ENCODE peak calls at places on chromosomes 11 and 22, in six cellular contexts. H, F, A, G, Y and T are unnamed samples.

GRCh38 chr11:45565589-45565988 is 99.8 kb downstream of the CHST1 start:
- DNase-seq in H (no peak), F (no peak), A (no peak), G (no peak), Y (no peak), T (no peak)

GRCh38 chr22:38858492-38858891 is 13.5 kb downstream of the CBX6 start:
- DNase-seq in H (no peak), F (no peak), A (no peak), G (no peak), Y (no peak), T (no peak)

GRCh38 chr22:38452373-38453064 is 2.5 kb downstream of the KCNJ4 start:
- DNase-seq in H (no peak), F (no peak), A (no peak), G (no peak), Y (no peak), T (no peak)

GRCh38 chr22:49935561-49935960 is 17.1 kb downstream of the CRELD2 start:
- DNase-seq in H (no peak), F (no peak), A (peak), G (no peak), Y (no peak), T (no peak)

GRCh38 chr11:20448838-20449237 is 61.3 kb downstream of the PRMT3 start:
- DNase-seq in H (no peak), F (no peak), A (no peak), G (no peak), Y (no peak), T (no peak)

GRCh38 chr22:30873086-30873650 is 95.4 kb downstream of the MORC2 start:
- DNase-seq in H (no peak), F (no peak), A (no peak), G (no peak), Y (no peak), T (no peak)

GRCh38 chr22:49398115-49398514 is 429.6 kb downstream of the BRD1 start:
- DNase-seq in H (no peak), F (no peak), A (no peak), G (no peak), Y (no peak), T (no peak)

GRCh38 chr11:47858169-47858543 is 10.0 kb upstream of the NUP160 start:
- DNase-seq in H (no peak), F (no peak), A (no peak), G (no peak), Y (no peak), T (no peak)

GRCh38 chr11:61866231-61866957 is 25.0 kb downstream of the FADS3 start:
- DNase-seq in H (no peak), F (no peak), A (peak), G (no peak), Y (no peak), T (no peak)

GRCh38 chr11:34134765-34135164 is 29.3 kb downstream of the NAT10 start:
- DNase-seq in H (no peak), F (no peak), A (no peak), G (no peak), Y (no peak), T (peak)

GRCh38 chr11:32562839-32563599 is 20.6 kb upstream of the EIF3M start:
- DNase-seq in H (no peak), F (no peak), A (no peak), G (no peak), Y (no peak), T (no peak)

GRCh38 chr11:118715245-118715807 is 35.9 kb upstream of the TREH start:
- DNase-seq in H (no peak), F (no peak), A (no peak), G (no peak), Y (peak), T (no peak)

GRCh38 chr11:64078294-64078693 is 42.6 kb downstream of the FLRT1 start:
- DNase-seq in H (no peak), F (no peak), A (no peak), G (no peak), Y (no peak), T (no peak)

GRCh38 chr11:124174001-124174400 is 9.1 kb upstream of the OR10D3 start:
- DNase-seq in H (peak), F (peak), A (peak), G (no peak), Y (no peak), T (no peak)

GRCh38 chr11:43751726-43752125 is 71.2 kb downstream of the HSD17B12 start:
- DNase-seq in H (no peak), F (no peak), A (no peak), G (no peak), Y (no peak), T (no peak)

GRCh38 chr11:125062931-125063428 is at the start of gene SLC37A2:
- DNase-seq in H (no peak), F (peak), A (no peak), G (peak), Y (no peak), T (peak)

GRCh38 chr11:80383655-80384054 is 942.8 kb upstream of the TENM4 start:
- DNase-seq in H (no peak), F (no peak), A (no peak), G (no peak), Y (no peak), T (no peak)

GRCh38 chr11:85619497-85619896 is 7.6 kb downstream of the DLG2 start:
- DNase-seq in H (no peak), F (no peak), A (no peak), G (no peak), Y (no peak), T (no peak)
- TF ChIP-seq JUND in H (no peak), F (no peak), A (no peak), G (no peak), Y (no peak), T (no peak)

GRCh38 chr11:68038718-68039525 is at the start of gene TCIRG1:
- DNase-seq in H (peak), F (peak), A (peak), G (peak), Y (peak), T (peak)
- TF ChIP-seq JUND in H (no peak), F (no peak), A (no peak), G (no peak), Y (no peak), T (no peak)

GRCh38 chr22:19705181-19705934 is 8.9 kb upstream of the SEPTIN5 start:
- DNase-seq in H (no peak), F (no peak), A (peak), G (no peak), Y (peak), T (no peak)

GRCh38 chr22:19703869-19704268 is 10.4 kb upstream of the SEPTIN5 start:
- DNase-seq in H (no peak), F (no peak), A (no peak), G (no peak), Y (no peak), T (no peak)

GRCh38 chr22:19706661-19707151 is 7.6 kb upstream of the SEPTIN5 start:
- DNase-seq in H (no peak), F (no peak), A (no peak), G (no peak), Y (no peak), T (no peak)

GRCh38 chr22:19701420-19702145 is 12.7 kb upstream of the SEPTIN5 start:
- DNase-seq in H (no peak), F (no peak), A (no peak), G (no peak), Y (no peak), T (no peak)

DNA sequence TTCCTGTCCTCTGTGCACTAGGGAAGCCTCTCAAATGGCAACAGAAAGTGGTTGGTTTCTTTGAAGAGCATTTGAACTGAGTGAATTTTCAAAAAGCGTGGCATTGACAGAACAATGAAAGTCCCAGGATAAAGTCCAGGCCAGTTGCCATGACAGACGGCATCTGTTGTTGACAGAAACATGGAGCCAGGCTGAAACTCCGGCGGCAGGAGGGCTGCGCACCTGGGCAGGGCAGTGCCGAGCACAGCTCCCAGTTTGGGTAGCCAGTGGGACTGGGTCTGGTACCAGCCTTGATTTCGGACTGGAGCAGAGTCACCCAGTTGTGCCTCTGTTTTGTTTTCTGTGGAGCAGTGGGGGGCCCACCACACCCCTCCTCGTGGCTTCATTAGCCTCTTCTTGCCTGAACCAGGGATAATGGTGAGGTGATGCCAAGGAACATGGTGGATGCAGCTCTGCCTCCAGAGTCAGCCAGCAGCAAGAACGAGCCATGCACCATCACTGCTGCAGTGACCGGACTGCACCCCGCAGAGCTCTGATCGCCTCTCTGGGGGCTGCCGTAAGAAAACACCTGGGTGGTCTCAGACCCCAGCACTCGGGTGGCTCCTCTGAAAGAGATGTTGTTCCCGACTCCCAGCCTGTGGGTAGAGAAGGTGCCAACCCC is 9.8 kb upstream of the SEPTIN5 start:
- DNase-seq in H (no peak), F (no peak), A (no peak), G (no peak), Y (no peak), T (no peak)
- TF ChIP-seq JUND in H (no peak), F (no peak), A (no peak), G (no peak), Y (no peak), T (no peak)

DNA sequence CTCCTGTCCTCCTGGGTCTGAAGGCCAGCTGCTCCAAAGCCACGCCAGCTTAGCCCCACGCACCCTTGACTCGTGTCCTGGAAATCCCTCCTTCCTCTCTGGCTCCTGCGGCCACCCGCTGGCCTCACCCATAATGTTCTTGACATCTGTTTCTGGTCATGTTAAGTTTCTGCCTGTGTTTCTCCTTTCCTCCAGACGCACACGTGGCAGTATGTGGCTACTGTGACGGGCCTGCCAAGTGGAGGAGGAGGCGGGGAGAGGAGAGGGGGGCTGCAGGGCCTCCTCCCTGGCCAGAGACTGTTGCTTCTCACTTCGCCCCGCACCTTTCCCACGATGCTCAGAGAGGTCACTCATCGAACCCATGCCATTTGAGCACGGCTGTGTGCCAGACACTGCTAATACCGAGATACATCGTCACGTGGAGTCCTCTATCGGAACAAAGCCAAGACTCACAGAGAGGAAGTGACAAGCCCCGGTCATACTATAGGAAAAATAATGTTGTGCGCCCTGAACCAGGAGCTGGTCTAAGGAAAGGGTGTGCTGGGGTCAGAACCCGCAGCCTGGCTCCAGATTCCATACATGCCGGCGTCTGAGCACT is 11.5 kb downstream of the C1QTNF6 start:
- DNase-seq in H (no peak), F (no peak), A (peak), G (no peak), Y (no peak), T (no peak)
- TF ChIP-seq JUND in H (no peak), F (no peak), A (no peak), G (no peak), Y (no peak), T (no peak)

GRCh38 chr22:25050566-25050965 is 98.0 kb downstream of the KIAA1671 start:
- DNase-seq in H (no peak), F (no peak), A (no peak), G (no peak), Y (no peak), T (no peak)

GRCh38 chr22:25049770-25050169 is 97.3 kb downstream of the KIAA1671 start:
- DNase-seq in H (no peak), F (no peak), A (no peak), G (no peak), Y (no peak), T (no peak)

GRCh38 chr22:25051073-25051472 is 98.6 kb downstream of the KIAA1671 start:
- DNase-seq in H (peak), F (no peak), A (peak), G (no peak), Y (peak), T (no peak)

GRCh38 chr22:25051983-25052710 is 99.6 kb downstream of the KIAA1671 start:
- DNase-seq in H (no peak), F (peak), A (no peak), G (no peak), Y (no peak), T (no peak)

GRCh38 chr22:25048659-25049657 is 96.4 kb downstream of the KIAA1671 start:
- DNase-seq in H (peak), F (peak), A (peak), G (peak), Y (peak), T (no peak)
- TF ChIP-seq JUND in H (no peak), F (no peak), A (no peak), G (no peak), Y (no peak), T (no peak)

DNA sequence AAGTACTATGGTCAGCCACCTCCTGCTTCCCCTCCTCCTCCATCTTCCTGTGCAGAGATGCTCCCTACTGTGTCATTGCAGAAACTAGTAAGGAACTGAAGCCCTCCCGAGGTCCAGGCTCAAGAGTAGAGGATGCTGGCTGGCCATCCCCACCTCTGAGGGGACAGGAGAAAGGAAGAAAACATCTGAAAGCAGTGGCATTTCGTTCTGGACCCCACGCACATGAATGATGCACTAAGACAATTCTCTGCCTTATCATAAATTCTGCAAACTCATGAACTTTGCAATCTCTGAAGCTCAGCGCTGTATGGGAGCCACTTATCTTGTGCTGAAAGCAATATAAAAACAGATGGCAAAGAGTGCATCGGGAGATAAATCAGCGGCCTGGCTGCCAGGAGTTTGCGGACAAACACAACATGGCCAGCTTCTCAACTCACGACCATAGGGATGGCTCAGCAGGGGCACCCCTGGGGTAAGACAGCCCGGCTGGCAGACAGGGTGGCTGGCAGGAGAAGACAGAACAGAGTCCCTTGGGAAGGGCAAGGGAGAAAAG is 306.4 kb downstream of the NXPE2 start:
- DNase-seq in H (no peak), F (no peak), A (no peak), G (no peak), Y (no peak), T (no peak)
- TF ChIP-seq JUND in H (no peak), F (no peak), A (no peak), G (no peak), Y (no peak), T (no peak)

GRCh38 chr11:14366936-14367335 is 8.0 kb upstream of the RRAS2 start:
- DNase-seq in H (no peak), F (no peak), A (no peak), G (no peak), Y (no peak), T (no peak)

GRCh38 chr11:14362613-14363012 is 3.6 kb upstream of the RRAS2 start:
- DNase-seq in H (no peak), F (no peak), A (no peak), G (no peak), Y (no peak), T (no peak)

GRCh38 chr11:14360976-14361375 is 2.0 kb upstream of the RRAS2 start:
- DNase-seq in H (no peak), F (no peak), A (no peak), G (no peak), Y (no peak), T (no peak)

GRCh38 chr11:14361951-14362350 is 3.0 kb upstream of the RRAS2 start:
- DNase-seq in H (no peak), F (no peak), A (no peak), G (no peak), Y (no peak), T (no peak)

GRCh38 chr11:14364322-14364721 is 5.3 kb upstream of the RRAS2 start:
- DNase-seq in H (no peak), F (no peak), A (no peak), G (no peak), Y (no peak), T (no peak)
- TF ChIP-seq JUND in H (no peak), F (no peak), A (no peak), G (no peak), Y (no peak), T (no peak)